ENCODE peak calls at places on chromosomes 7 and 10, in five cellular contexts. One of them, this sample, is unnamed.
A peak's percentile ranks its signal among the peaks of the same experiment; 100 is the strongest.

GRCh38 chr7:138886501-138886917 is 88.5 kb upstream of the ATP6V0A4 start:
- DNase-seq in A549: peak; percentile 55
- DNase-seq in CD8-positive, alpha-beta memory T cell: no peak
- DNase-seq in CD8-positive, alpha-beta T cell: no peak
- DNase-seq in uterus: no peak
- DNase-seq in this sample: no peak

GRCh38 chr7:142100634-142101033 is 10.9 kb upstream of the MGAM2 start:
- DNase-seq in CD8-positive, alpha-beta memory T cell: no peak
- DNase-seq in CD8-positive, alpha-beta T cell: no peak
- DNase-seq in uterus: no peak
- DNase-seq in A549: no peak
- DNase-seq in this sample: no peak

GRCh38 chr10:63554666-63555065 is 33.5 kb downstream of the REEP3 start:
- DNase-seq in CD8-positive, alpha-beta T cell: peak; percentile 46
- DNase-seq in A549: peak; percentile 15
- DNase-seq in CD8-positive, alpha-beta memory T cell: peak; percentile 75
- DNase-seq in uterus: no peak
- DNase-seq in this sample: peak; percentile 77

GRCh38 chr10:100327007-100327700 is 2.9 kb downstream of the PKD2L1 start:
- DNase-seq in uterus: no peak
- DNase-seq in CD8-positive, alpha-beta memory T cell: no peak
- DNase-seq in CD8-positive, alpha-beta T cell: no peak
- DNase-seq in A549: no peak
- DNase-seq in this sample: peak; percentile 28

GRCh38 chr7:99772565-99772964 is 11.4 kb downstream of the CYP3A4 start:
- DNase-seq in CD8-positive, alpha-beta T cell: no peak
- DNase-seq in A549: no peak
- DNase-seq in CD8-positive, alpha-beta memory T cell: no peak
- DNase-seq in uterus: no peak
- DNase-seq in this sample: no peak

GRCh38 chr10:74922921-74923320 is 96.5 kb downstream of the KAT6B start:
- DNase-seq in CD8-positive, alpha-beta memory T cell: no peak
- DNase-seq in CD8-positive, alpha-beta T cell: no peak
- DNase-seq in A549: no peak
- DNase-seq in uterus: no peak
- DNase-seq in this sample: no peak

GRCh38 chr10:49688920-49689319 is 9.5 kb downstream of the C10orf53 start:
- DNase-seq in CD8-positive, alpha-beta T cell: no peak
- DNase-seq in CD8-positive, alpha-beta memory T cell: no peak
- DNase-seq in A549: no peak
- DNase-seq in uterus: no peak
- DNase-seq in this sample: no peak

GRCh38 chr7:98372993-98373392 is 27.9 kb downstream of the BAIAP2L1 start:
- DNase-seq in uterus: no peak
- DNase-seq in A549: no peak
- DNase-seq in CD8-positive, alpha-beta memory T cell: no peak
- DNase-seq in CD8-positive, alpha-beta T cell: no peak
- DNase-seq in this sample: peak; percentile 63

GRCh38 chr7:27185708-27186449 is 847 bp upstream of the HOXA11 start:
- DNase-seq in A549: no peak
- DNase-seq in uterus: no peak
- DNase-seq in CD8-positive, alpha-beta T cell: no peak
- DNase-seq in CD8-positive, alpha-beta memory T cell: peak; percentile 37
- DNase-seq in this sample: no peak

GRCh38 chr7:94338921-94339371 is 55.7 kb upstream of the COL1A2 start:
- DNase-seq in CD8-positive, alpha-beta T cell: no peak
- DNase-seq in uterus: no peak
- DNase-seq in CD8-positive, alpha-beta memory T cell: no peak
- DNase-seq in A549: no peak
- DNase-seq in this sample: no peak

GRCh38 chr10:101512741-101513140 is 75.3 kb downstream of the POLL start:
- DNase-seq in CD8-positive, alpha-beta T cell: no peak
- DNase-seq in A549: no peak
- DNase-seq in uterus: no peak
- DNase-seq in CD8-positive, alpha-beta memory T cell: no peak
- DNase-seq in this sample: peak; percentile 31

DNA sequence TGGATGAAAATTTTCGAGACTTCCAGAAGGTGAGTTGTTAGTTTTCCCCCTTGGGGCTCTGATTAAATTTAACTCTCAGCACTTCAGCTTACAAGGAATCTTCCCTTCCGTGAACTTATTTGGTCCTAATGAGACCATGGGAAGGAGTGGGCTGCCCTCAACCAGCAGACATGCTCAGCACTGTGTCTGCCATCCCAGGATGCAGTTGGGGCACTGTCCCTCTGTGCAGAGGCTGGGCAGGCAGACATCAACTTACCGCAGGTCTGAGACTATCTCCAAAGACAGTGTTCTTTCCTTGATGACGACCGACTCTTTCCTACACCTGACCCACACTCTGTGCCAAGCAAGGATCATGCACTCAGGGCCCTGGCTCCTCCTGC is 36.7 kb downstream of the VOPP1 start:
- DNase-seq in CD8-positive, alpha-beta memory T cell: no peak
- DNase-seq in CD8-positive, alpha-beta T cell: no peak
- DNase-seq in A549: no peak
- DNase-seq in uterus: no peak
- DNase-seq in this sample: no peak
- H3K4me3 ChIP-seq in CD8-positive, alpha-beta memory T cell: no peak overlapping the region
- H3K4me3 ChIP-seq in CD8-positive, alpha-beta T cell: no peak overlapping the region
- H3K4me3 ChIP-seq in A549: no peak overlapping the region
- H3K4me3 ChIP-seq in uterus: no peak overlapping the region
- H3K4me3 ChIP-seq in this sample: no peak overlapping the region

GRCh38 chr10:106285199-106285598 is 879.3 kb downstream of the SORCS1 start:
- DNase-seq in CD8-positive, alpha-beta T cell: no peak
- DNase-seq in A549: no peak
- DNase-seq in uterus: no peak
- DNase-seq in CD8-positive, alpha-beta memory T cell: no peak
- DNase-seq in this sample: no peak
- H3K9me3 ChIP-seq in CD8-positive, alpha-beta T cell: no peaks in the 10 kb centered on the region
- H3K9me3 ChIP-seq in A549: no peaks in the 10 kb centered on the region
- H3K9me3 ChIP-seq in uterus: no peaks in the 10 kb centered on the region
- H3K9me3 ChIP-seq in CD8-positive, alpha-beta memory T cell: no peaks in the 10 kb centered on the region
- H3K9me3 ChIP-seq in this sample: no peaks in the 10 kb centered on the region

GRCh38 chr10:13113544-13113943 is 13.6 kb downstream of the OPTN start:
- DNase-seq in A549: no peak
- DNase-seq in CD8-positive, alpha-beta memory T cell: no peak
- DNase-seq in uterus: no peak
- DNase-seq in CD8-positive, alpha-beta T cell: no peak
- DNase-seq in this sample: no peak

GRCh38 chr10:13118784-13119133 is 18.8 kb downstream of the OPTN start:
- DNase-seq in CD8-positive, alpha-beta memory T cell: no peak
- DNase-seq in A549: no peak
- DNase-seq in uterus: no peak
- DNase-seq in CD8-positive, alpha-beta T cell: no peak
- DNase-seq in this sample: no peak

GRCh38 chr10:13117842-13118783 is 18.1 kb downstream of the OPTN start:
- DNase-seq in uterus: no peak
- DNase-seq in A549: no peak
- DNase-seq in CD8-positive, alpha-beta T cell: no peak
- DNase-seq in CD8-positive, alpha-beta memory T cell: no peak
- DNase-seq in this sample: no peak

GRCh38 chr10:13120786-13121499 is 21.0 kb downstream of the OPTN start:
- DNase-seq in CD8-positive, alpha-beta memory T cell: no peak
- DNase-seq in uterus: no peak
- DNase-seq in CD8-positive, alpha-beta T cell: no peak
- DNase-seq in A549: no peak
- DNase-seq in this sample: no peak

GRCh38 chr10:13115832-13116793 is 16.1 kb downstream of the OPTN start:
- DNase-seq in A549: no peak
- DNase-seq in CD8-positive, alpha-beta memory T cell: no peak
- DNase-seq in CD8-positive, alpha-beta T cell: no peak
- DNase-seq in uterus: no peak
- DNase-seq in this sample: no peak
- H3K4me3 ChIP-seq in A549: no peak overlapping the region
- H3K4me3 ChIP-seq in CD8-positive, alpha-beta memory T cell: no peak overlapping the region
- H3K4me3 ChIP-seq in CD8-positive, alpha-beta T cell: no peak overlapping the region
- H3K4me3 ChIP-seq in uterus: no peak overlapping the region
- H3K4me3 ChIP-seq in this sample: no peak overlapping the region

GRCh38 chr7:4017785-4018184 is 664.3 kb upstream of the FOXK1 start:
- DNase-seq in CD8-positive, alpha-beta T cell: no peak
- DNase-seq in A549: no peak
- DNase-seq in uterus: no peak
- DNase-seq in CD8-positive, alpha-beta memory T cell: no peak
- DNase-seq in this sample: no peak
- H3K9me3 ChIP-seq in CD8-positive, alpha-beta T cell: no peaks in the 10 kb centered on the region
- H3K9me3 ChIP-seq in A549: peaks cover 26% of the 10 kb centered on the region
- H3K9me3 ChIP-seq in uterus: no peaks in the 10 kb centered on the region
- H3K9me3 ChIP-seq in CD8-positive, alpha-beta memory T cell: no peaks in the 10 kb centered on the region
- H3K9me3 ChIP-seq in this sample: no peaks in the 10 kb centered on the region

DNA sequence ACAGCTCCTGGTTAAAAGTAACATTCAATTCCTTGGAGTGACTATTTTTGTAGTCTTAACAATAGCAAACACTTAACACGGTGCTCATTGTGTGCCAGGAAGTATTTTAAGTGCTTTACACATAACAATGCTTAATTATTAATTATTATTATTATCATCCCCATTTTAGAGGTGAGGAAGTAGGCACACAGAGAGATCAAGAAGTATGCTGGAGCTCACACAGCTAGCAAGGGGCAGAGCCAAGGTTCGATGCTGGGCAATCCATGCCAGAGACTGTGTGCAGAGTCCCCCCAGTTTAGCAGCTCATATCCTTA is 48.2 kb upstream of the SMNDC1 start:
- DNase-seq in CD8-positive, alpha-beta memory T cell: no peak
- DNase-seq in A549: no peak
- DNase-seq in CD8-positive, alpha-beta T cell: no peak
- DNase-seq in uterus: no peak
- DNase-seq in this sample: peak; percentile 47
- H3K4me3 ChIP-seq in CD8-positive, alpha-beta memory T cell: no peak overlapping the region
- H3K4me3 ChIP-seq in A549: no peak overlapping the region
- H3K4me3 ChIP-seq in CD8-positive, alpha-beta T cell: no peak overlapping the region
- H3K4me3 ChIP-seq in uterus: no peak overlapping the region
- H3K4me3 ChIP-seq in this sample: no peak overlapping the region

DNA sequence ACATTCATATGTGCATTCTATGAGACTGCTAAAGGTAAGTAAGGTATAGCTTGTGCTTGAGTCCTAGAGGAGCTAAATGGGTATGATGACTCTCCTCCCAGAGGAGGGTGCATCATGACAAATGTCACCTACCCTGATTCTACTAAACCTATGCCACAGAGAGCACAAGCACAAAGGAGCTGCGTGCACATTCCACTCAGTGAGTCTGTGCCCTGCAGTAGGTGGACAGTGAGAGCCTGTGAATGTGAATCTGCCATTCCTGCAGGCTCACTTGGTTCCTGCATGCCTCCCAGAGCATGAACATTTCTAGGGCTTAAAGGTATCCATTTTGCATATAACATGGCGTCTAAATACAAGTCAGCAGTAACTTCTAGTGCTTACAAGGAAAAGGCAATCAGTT is 46.8 kb downstream of the PRKAR2B start:
- DNase-seq in CD8-positive, alpha-beta T cell: no peak
- DNase-seq in uterus: no peak
- DNase-seq in A549: no peak
- DNase-seq in CD8-positive, alpha-beta memory T cell: no peak
- DNase-seq in this sample: no peak
- H3K9me3 ChIP-seq in CD8-positive, alpha-beta T cell: no peaks in the 10 kb centered on the region
- H3K9me3 ChIP-seq in uterus: no peaks in the 10 kb centered on the region
- H3K9me3 ChIP-seq in A549: no peaks in the 10 kb centered on the region
- H3K9me3 ChIP-seq in CD8-positive, alpha-beta memory T cell: no peaks in the 10 kb centered on the region
- H3K9me3 ChIP-seq in this sample: no peaks in the 10 kb centered on the region

GRCh38 chr10:113679463-113680171 is at the start of gene CASP7:
- DNase-seq in A549: peak; percentile 74
- DNase-seq in CD8-positive, alpha-beta memory T cell: peak; percentile 88
- DNase-seq in CD8-positive, alpha-beta T cell: peak; percentile 62
- DNase-seq in uterus: peak; percentile 76
- DNase-seq in this sample: peak; percentile 77

GRCh38 chr10:113686028-113686427 is 6.3 kb downstream of the CASP7 start:
- DNase-seq in uterus: no peak
- DNase-seq in CD8-positive, alpha-beta memory T cell: no peak
- DNase-seq in CD8-positive, alpha-beta T cell: no peak
- DNase-seq in A549: no peak
- DNase-seq in this sample: no peak

GRCh38 chr10:113680172-113681111 is 730 bp downstream of the CASP7 start:
- DNase-seq in CD8-positive, alpha-beta memory T cell: peak; percentile 49
- DNase-seq in A549: peak; percentile 28
- DNase-seq in uterus: peak; percentile 30
- DNase-seq in CD8-positive, alpha-beta T cell: peak; percentile 10
- DNase-seq in this sample: peak; percentile 68

GRCh38 chr10:113683300-113683699 is 3.6 kb downstream of the CASP7 start:
- DNase-seq in CD8-positive, alpha-beta memory T cell: no peak
- DNase-seq in A549: no peak
- DNase-seq in CD8-positive, alpha-beta T cell: no peak
- DNase-seq in uterus: no peak
- DNase-seq in this sample: no peak

DNA sequence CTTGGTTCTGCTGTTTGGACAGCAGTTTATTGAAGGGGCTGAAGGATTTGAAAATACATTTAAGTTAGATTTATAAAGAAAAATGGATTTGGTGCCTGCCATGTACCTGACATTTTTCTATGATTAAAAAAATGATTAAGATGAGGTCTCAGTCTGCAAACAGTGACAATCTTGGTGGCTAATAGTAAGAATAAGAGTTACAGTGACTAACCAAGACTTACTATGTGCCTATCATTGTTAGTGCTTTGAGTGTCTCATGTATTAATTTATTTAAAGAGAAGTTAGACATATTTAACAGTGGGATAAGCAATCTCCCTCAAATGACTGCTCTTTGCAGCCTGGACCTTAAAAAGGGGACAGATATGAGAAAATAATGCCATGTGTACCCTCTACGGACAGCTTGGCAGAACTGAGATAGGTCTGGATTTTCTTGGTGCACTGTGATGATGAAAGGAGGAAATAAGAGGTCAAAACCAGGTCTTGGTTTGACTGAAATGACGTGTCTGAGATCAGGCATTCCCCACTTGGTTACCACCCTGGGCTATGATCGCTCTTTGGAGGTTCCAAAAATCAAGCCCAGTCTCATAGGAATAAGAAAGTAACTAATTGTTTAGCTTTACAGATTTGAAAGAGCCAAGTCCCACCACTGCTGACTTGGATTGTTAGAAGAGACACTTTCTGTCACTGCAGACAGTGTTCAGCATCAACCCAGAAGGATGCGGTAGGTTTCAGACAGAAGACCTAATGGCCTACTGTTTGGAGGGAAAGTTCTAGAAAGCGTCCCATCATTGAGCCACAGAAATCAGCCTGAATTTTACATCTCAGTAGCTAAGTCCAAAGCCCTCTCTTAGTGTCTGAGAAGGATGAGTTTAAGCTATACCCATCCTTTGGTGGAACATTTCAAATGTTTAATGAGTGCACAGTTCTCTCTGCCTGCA is 2.1 kb downstream of the CASP7 start:
- DNase-seq in uterus: no peak
- DNase-seq in CD8-positive, alpha-beta memory T cell: no peak
- DNase-seq in CD8-positive, alpha-beta T cell: no peak
- DNase-seq in A549: no peak
- DNase-seq in this sample: no peak
- H3K4me3 ChIP-seq in uterus: no peak overlapping the region
- H3K4me3 ChIP-seq in CD8-positive, alpha-beta memory T cell: no peak overlapping the region
- H3K4me3 ChIP-seq in CD8-positive, alpha-beta T cell: no peak overlapping the region
- H3K4me3 ChIP-seq in A549: no peak overlapping the region
- H3K4me3 ChIP-seq in this sample: no peak overlapping the region

This sample was measured in MG63.